ENCODE peak calls at places on chromosomes 4 and X, in four cellular contexts. One of them, this sample, is unnamed. For H3K27me3, the result is how much of the 10 kb centered on the place peaks cover.

GRCh38 chrX:40300286-40300890 is 202.6 kb upstream of the BCOR start:
- DNase-seq in astrocyte: no peak
- DNase-seq in trophoblast cell: no peak
- DNase-seq in pancreas: no peak
- DNase-seq in this sample: no peak

GRCh38 chr4:183823394-183823793 is 81.7 kb upstream of the STOX2 start:
- DNase-seq in astrocyte: peak
- DNase-seq in trophoblast cell: peak
- DNase-seq in pancreas: no peak
- DNase-seq in this sample: peak

GRCh38 chrX:129525162-129525561 is 1.9 kb upstream of the SMARCA1 start:
- DNase-seq in astrocyte: no peak
- DNase-seq in trophoblast cell: no peak
- DNase-seq in pancreas: peak
- DNase-seq in this sample: no peak

GRCh38 chrX:109384569-109385174 is 97.2 kb downstream of the GUCY2F start:
- DNase-seq in astrocyte: no peak
- DNase-seq in trophoblast cell: no peak
- DNase-seq in pancreas: no peak
- DNase-seq in this sample: peak

GRCh38 chr4:81565137-81565870 is 93.6 kb upstream of the RASGEF1B start:
- DNase-seq in astrocyte: no peak
- DNase-seq in trophoblast cell: no peak
- DNase-seq in pancreas: peak
- DNase-seq in this sample: peak

GRCh38 chr4:86935833-86936721 is 1.3 kb downstream of the AFF1 start:
- DNase-seq in astrocyte: peak
- DNase-seq in trophoblast cell: peak
- DNase-seq in pancreas: peak
- DNase-seq in this sample: peak

GRCh38 chr4:88217169-88217568 is 58.7 kb upstream of the ABCG2 start:
- DNase-seq in astrocyte: no peak
- DNase-seq in trophoblast cell: peak
- DNase-seq in pancreas: no peak
- DNase-seq in this sample: no peak

GRCh38 chr4:185470503-185471195 is 884 bp downstream of the CCDC110 start:
- DNase-seq in astrocyte: no peak
- DNase-seq in trophoblast cell: peak
- DNase-seq in pancreas: peak
- DNase-seq in this sample: peak

GRCh38 chr4:18695733-18696527 is 674.4 kb upstream of the LCORL start:
- DNase-seq in astrocyte: no peak
- DNase-seq in trophoblast cell: no peak
- DNase-seq in pancreas: no peak
- DNase-seq in this sample: no peak

GRCh38 chr4:59388359-59388758 is 1811.8 kb upstream of the ADGRL3 start:
- DNase-seq in astrocyte: no peak
- DNase-seq in trophoblast cell: no peak
- DNase-seq in pancreas: no peak
- DNase-seq in this sample: no peak

DNA sequence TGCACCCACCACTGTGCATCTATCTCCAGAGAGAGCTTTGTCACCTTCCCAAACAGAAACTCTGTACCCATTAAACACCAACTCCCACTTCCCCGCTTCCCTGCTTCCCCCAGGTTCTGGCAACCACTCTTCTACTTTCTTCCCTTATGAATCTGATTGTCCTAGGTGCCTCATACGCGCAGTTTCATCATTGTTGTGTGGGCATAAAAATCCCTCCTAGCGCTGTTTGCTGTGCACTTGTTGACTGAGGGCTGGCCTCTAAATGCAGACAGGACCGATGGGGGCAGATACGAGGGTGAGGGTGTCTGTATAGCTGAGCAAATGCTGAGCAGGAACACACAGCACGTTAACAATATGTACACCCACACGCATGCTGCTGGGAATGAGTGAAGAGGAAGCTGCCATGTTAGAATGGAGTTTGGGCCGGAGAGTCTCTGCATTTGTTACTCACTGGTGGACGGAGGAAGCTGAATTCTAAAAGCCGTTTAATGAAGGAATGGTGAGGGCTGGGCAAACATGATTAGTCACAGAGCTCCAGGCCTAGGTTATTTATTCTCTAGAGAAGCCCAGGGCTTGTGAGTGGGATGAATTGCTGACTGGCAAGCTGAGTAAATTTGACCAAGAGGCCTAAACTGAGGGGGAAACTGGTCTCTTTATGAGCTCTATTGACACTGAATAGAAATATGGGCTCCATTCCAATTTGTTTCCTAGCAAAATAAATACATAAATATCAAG is 95.7 kb upstream of the RPS6KA3 start:
- DNase-seq in astrocyte: peak
- DNase-seq in trophoblast cell: peak
- DNase-seq in pancreas: peak
- DNase-seq in this sample: peak
- H3K4me3 ChIP-seq in astrocyte: peak
- H3K4me3 ChIP-seq in trophoblast cell: no peak
- H3K4me3 ChIP-seq in pancreas: no peak
- H3K4me3 ChIP-seq in this sample: peak

GRCh38 chr4:6534050-6534449 is 40.9 kb upstream of the MAN2B2 start:
- DNase-seq in astrocyte: no peak
- DNase-seq in trophoblast cell: no peak
- DNase-seq in pancreas: no peak
- DNase-seq in this sample: no peak

GRCh38 chr4:6532658-6533057 is 42.3 kb upstream of the MAN2B2 start:
- DNase-seq in astrocyte: no peak
- DNase-seq in trophoblast cell: no peak
- DNase-seq in pancreas: no peak
- DNase-seq in this sample: no peak

GRCh38 chr4:6535329-6535692 is 39.7 kb upstream of the MAN2B2 start:
- DNase-seq in astrocyte: no peak
- DNase-seq in trophoblast cell: no peak
- DNase-seq in pancreas: no peak
- DNase-seq in this sample: no peak

GRCh38 chr4:6535706-6536105 is 39.3 kb upstream of the MAN2B2 start:
- DNase-seq in astrocyte: no peak
- DNase-seq in trophoblast cell: no peak
- DNase-seq in pancreas: no peak
- DNase-seq in this sample: no peak

GRCh38 chr4:6534618-6535328 is 40.2 kb upstream of the MAN2B2 start:
- DNase-seq in astrocyte: no peak
- DNase-seq in trophoblast cell: no peak
- DNase-seq in pancreas: no peak
- DNase-seq in this sample: no peak
- H3K27me3 ChIP-seq in astrocyte: under half
- H3K27me3 ChIP-seq in trophoblast cell: under half
- H3K27me3 ChIP-seq in pancreas: under half
- H3K27me3 ChIP-seq in this sample: under half

GRCh38 chrX:73446831-73447230 is at the start of gene CDX4:
- DNase-seq in astrocyte: no peak
- DNase-seq in trophoblast cell: no peak
- DNase-seq in pancreas: no peak
- DNase-seq in this sample: no peak

GRCh38 chrX:73447311-73447794 is 500 bp downstream of the CDX4 start:
- DNase-seq in astrocyte: no peak
- DNase-seq in trophoblast cell: no peak
- DNase-seq in pancreas: no peak
- DNase-seq in this sample: no peak

GRCh38 chrX:73448379-73448778 is 1.5 kb downstream of the CDX4 start:
- DNase-seq in astrocyte: no peak
- DNase-seq in trophoblast cell: no peak
- DNase-seq in pancreas: no peak
- DNase-seq in this sample: no peak
- H3K4me3 ChIP-seq in astrocyte: no peak
- H3K4me3 ChIP-seq in trophoblast cell: no peak
- H3K4me3 ChIP-seq in pancreas: no peak
- H3K4me3 ChIP-seq in this sample: no peak

DNA sequence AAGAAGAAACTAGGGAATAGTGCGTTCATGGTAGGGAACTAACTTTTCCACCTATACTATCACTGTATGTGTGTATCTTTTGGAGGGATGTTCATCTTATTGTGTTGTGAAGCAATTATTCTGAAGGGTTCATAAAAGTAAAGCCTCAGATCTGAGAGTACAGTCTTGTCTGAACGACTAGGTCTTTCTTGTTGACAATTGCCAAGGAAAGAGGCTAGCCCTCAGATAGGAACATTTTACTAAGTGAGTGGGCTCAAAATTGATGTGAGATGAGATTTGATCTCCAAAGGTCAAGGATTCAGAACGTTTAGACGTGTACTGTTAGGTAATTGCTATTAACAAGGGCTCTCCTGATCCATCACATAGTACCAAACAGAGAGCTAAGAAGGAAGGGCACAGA is 15.2 kb upstream of the CNOT6L start:
- DNase-seq in astrocyte: no peak
- DNase-seq in trophoblast cell: no peak
- DNase-seq in pancreas: no peak
- DNase-seq in this sample: no peak
- H3K27me3 ChIP-seq in astrocyte: under half
- H3K27me3 ChIP-seq in trophoblast cell: under half
- H3K27me3 ChIP-seq in pancreas: under half
- H3K27me3 ChIP-seq in this sample: under half

DNA sequence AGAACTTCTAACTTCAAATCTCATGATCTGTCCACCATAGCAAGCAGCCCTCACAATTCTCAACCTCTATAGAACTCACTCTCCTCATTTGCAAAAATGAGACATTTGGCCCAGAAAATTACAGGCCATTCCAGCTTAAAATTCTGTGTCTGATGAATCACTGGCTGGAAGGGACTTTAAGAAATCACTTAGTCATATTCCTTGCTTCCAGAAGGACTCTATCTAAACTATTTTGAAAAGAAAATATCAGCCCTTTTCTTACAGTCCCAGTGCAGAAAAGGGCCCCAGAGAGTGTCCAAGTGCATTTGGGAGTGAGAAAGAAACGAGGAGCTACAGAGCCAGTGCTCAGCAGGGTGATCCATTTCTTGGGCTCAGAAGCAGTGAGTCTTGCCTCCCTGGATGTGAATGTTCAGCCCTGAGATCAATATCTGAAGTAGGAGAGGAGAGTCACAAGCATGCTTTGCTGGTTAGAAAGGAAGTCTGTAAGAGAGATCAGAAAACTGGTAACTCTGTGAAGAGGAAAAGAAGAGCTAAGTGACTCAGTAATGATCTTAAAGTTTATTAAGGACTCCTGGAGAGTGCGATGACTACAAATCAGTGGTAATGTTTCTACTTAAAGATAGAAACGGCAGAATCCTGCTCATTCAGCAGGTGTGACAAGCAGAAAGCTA is 139.8 kb downstream of the PALLD start:
- DNase-seq in astrocyte: peak
- DNase-seq in trophoblast cell: peak
- DNase-seq in pancreas: no peak
- DNase-seq in this sample: peak
- H3K4me3 ChIP-seq in astrocyte: peak
- H3K4me3 ChIP-seq in trophoblast cell: no peak
- H3K4me3 ChIP-seq in pancreas: no peak
- H3K4me3 ChIP-seq in this sample: peak

DNA sequence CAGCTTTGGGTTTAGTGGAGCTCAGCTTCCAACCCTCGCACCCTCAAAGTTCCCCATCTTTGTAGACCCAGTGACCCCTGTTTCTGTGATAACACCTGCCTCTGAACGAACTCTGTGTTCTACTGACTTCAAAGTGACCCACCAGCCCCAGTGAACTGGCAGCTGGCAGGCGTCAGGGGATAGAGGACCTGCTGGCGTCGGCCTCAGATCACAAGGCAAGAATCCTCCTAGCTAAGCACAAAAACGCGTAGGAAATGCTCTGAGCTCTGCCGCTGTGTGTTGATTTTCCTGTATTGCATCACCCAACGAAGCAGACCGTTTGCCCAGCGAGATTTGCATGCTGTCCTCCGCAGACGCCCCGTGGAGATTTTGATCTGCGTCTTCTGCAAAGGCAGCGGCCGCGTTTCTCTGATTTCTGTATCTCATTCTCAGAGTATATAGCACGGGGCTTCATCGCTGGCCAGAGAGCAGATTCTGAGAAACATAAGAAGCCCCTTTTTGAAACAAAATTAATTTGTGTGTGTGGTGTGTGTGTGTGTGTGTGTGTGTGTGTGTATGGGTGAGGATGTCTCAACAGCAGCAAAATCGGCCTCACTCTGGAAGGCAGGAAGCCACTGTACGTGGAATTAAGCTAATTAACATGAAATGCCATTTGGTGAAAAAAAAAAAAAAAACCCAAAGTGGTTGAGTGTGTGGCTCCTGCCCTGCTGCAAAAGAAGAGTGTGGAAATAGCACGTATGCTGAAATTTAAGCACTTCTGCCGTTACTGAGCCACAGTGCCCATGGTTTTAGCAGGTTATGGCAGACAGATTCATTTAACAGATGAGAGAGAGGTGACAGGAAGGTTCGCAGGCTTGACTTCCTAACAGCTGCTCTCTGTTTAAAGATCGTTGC is 29.2 kb upstream of the ASMTL start:
- DNase-seq in astrocyte: peak
- DNase-seq in trophoblast cell: peak
- DNase-seq in pancreas: peak
- DNase-seq in this sample: peak
- H3K27me3 ChIP-seq in astrocyte: under half
- H3K27me3 ChIP-seq in trophoblast cell: under half
- H3K27me3 ChIP-seq in pancreas: under half
- H3K27me3 ChIP-seq in this sample: under half